ENCODE peak calls at places on chromosomes 11 and 22, in ten cellular contexts. One of them, this sample, is unnamed. For H3K9me3, the result is how much of the 10 kb centered on the place peaks cover.

GRCh38 chr11:62974848-62975522 is 9.8 kb downstream of the SLC22A6 start:
- DNase-seq in kidney: no peak
- DNase-seq in H9: peak
- DNase-seq in PC-3: peak
- DNase-seq in endothelial cell of umbilical vein: peak
- DNase-seq in IMR-90: no peak
- DNase-seq in fibroblast of lung: no peak
- DNase-seq in HepG2: peak
- DNase-seq in GM12878: no peak
- DNase-seq in mammary epithelial cell: no peak
- DNase-seq in this sample: peak

GRCh38 chr22:26568207-26568706 is 21.7 kb downstream of the TPST2 start:
- DNase-seq in fibroblast of lung: peak
- DNase-seq in endothelial cell of umbilical vein: peak
- DNase-seq in GM12878: no peak
- DNase-seq in kidney: peak
- DNase-seq in IMR-90: peak
- DNase-seq in HepG2: no peak
- DNase-seq in H9: peak
- DNase-seq in mammary epithelial cell: peak
- DNase-seq in PC-3: peak
- DNase-seq in this sample: peak

GRCh38 chr11:18314794-18315523 is 7.0 kb downstream of the HPS5 start:
- DNase-seq in HepG2: no peak
- DNase-seq in PC-3: no peak
- DNase-seq in fibroblast of lung: peak
- DNase-seq in IMR-90: no peak
- DNase-seq in endothelial cell of umbilical vein: no peak
- DNase-seq in mammary epithelial cell: no peak
- DNase-seq in H9: no peak
- DNase-seq in kidney: no peak
- DNase-seq in GM12878: no peak
- DNase-seq in this sample: no peak

GRCh38 chr11:129041611-129042018 is 98.9 kb upstream of the TP53AIP1 start:
- DNase-seq in IMR-90: peak
- DNase-seq in GM12878: no peak
- DNase-seq in kidney: no peak
- DNase-seq in PC-3: no peak
- DNase-seq in endothelial cell of umbilical vein: no peak
- DNase-seq in HepG2: no peak
- DNase-seq in H9: no peak
- DNase-seq in mammary epithelial cell: no peak
- DNase-seq in fibroblast of lung: peak
- DNase-seq in this sample: no peak

GRCh38 chr22:38257650-38258246 is 15.1 kb downstream of the TMEM184B start:
- DNase-seq in GM12878: no peak
- DNase-seq in fibroblast of lung: no peak
- DNase-seq in IMR-90: no peak
- DNase-seq in PC-3: peak
- DNase-seq in kidney: no peak
- DNase-seq in endothelial cell of umbilical vein: no peak
- DNase-seq in mammary epithelial cell: no peak
- DNase-seq in HepG2: no peak
- DNase-seq in H9: no peak
- DNase-seq in this sample: peak

GRCh38 chr11:123054301-123055065 is 7.5 kb downstream of the HSPA8 start:
- DNase-seq in HepG2: peak
- DNase-seq in IMR-90: peak
- DNase-seq in kidney: no peak
- DNase-seq in GM12878: no peak
- DNase-seq in mammary epithelial cell: peak
- DNase-seq in H9: peak
- DNase-seq in fibroblast of lung: peak
- DNase-seq in endothelial cell of umbilical vein: peak
- DNase-seq in PC-3: peak
- DNase-seq in this sample: peak

GRCh38 chr11:134272381-134273316 is 3.5 kb upstream of the GLB1L3 start:
- DNase-seq in mammary epithelial cell: no peak
- DNase-seq in IMR-90: peak
- DNase-seq in PC-3: no peak
- DNase-seq in endothelial cell of umbilical vein: no peak
- DNase-seq in GM12878: no peak
- DNase-seq in HepG2: peak
- DNase-seq in H9: peak
- DNase-seq in kidney: no peak
- DNase-seq in fibroblast of lung: no peak
- DNase-seq in this sample: peak

GRCh38 chr22:48874956-48875355 is 952.7 kb downstream of the BRD1 start:
- DNase-seq in mammary epithelial cell: no peak
- DNase-seq in fibroblast of lung: no peak
- DNase-seq in HepG2: no peak
- DNase-seq in H9: no peak
- DNase-seq in GM12878: no peak
- DNase-seq in kidney: no peak
- DNase-seq in IMR-90: no peak
- DNase-seq in PC-3: no peak
- DNase-seq in endothelial cell of umbilical vein: no peak
- DNase-seq in this sample: peak

GRCh38 chr11:124896821-124897391 is 759 bp downstream of the ROBO4 start:
- DNase-seq in IMR-90: no peak
- DNase-seq in H9: no peak
- DNase-seq in GM12878: no peak
- DNase-seq in kidney: no peak
- DNase-seq in fibroblast of lung: no peak
- DNase-seq in HepG2: no peak
- DNase-seq in endothelial cell of umbilical vein: no peak
- DNase-seq in mammary epithelial cell: no peak
- DNase-seq in PC-3: no peak
- DNase-seq in this sample: no peak

GRCh38 chr11:124896071-124896750 is 1.5 kb downstream of the ROBO4 start:
- DNase-seq in IMR-90: no peak
- DNase-seq in H9: no peak
- DNase-seq in GM12878: no peak
- DNase-seq in endothelial cell of umbilical vein: no peak
- DNase-seq in HepG2: no peak
- DNase-seq in PC-3: peak
- DNase-seq in kidney: no peak
- DNase-seq in mammary epithelial cell: no peak
- DNase-seq in fibroblast of lung: peak
- DNase-seq in this sample: no peak

GRCh38 chr11:124898711-124899110 is 1.0 kb upstream of the ROBO4 start:
- DNase-seq in HepG2: peak
- DNase-seq in GM12878: no peak
- DNase-seq in kidney: peak
- DNase-seq in IMR-90: no peak
- DNase-seq in mammary epithelial cell: no peak
- DNase-seq in H9: peak
- DNase-seq in endothelial cell of umbilical vein: peak
- DNase-seq in fibroblast of lung: no peak
- DNase-seq in PC-3: peak
- DNase-seq in this sample: peak

GRCh38 chr11:124899376-124900145 is 1.9 kb upstream of the ROBO4 start:
- DNase-seq in fibroblast of lung: no peak
- DNase-seq in HepG2: no peak
- DNase-seq in mammary epithelial cell: peak
- DNase-seq in endothelial cell of umbilical vein: peak
- DNase-seq in GM12878: no peak
- DNase-seq in H9: peak
- DNase-seq in IMR-90: no peak
- DNase-seq in kidney: no peak
- DNase-seq in PC-3: peak
- DNase-seq in this sample: peak

DNA sequence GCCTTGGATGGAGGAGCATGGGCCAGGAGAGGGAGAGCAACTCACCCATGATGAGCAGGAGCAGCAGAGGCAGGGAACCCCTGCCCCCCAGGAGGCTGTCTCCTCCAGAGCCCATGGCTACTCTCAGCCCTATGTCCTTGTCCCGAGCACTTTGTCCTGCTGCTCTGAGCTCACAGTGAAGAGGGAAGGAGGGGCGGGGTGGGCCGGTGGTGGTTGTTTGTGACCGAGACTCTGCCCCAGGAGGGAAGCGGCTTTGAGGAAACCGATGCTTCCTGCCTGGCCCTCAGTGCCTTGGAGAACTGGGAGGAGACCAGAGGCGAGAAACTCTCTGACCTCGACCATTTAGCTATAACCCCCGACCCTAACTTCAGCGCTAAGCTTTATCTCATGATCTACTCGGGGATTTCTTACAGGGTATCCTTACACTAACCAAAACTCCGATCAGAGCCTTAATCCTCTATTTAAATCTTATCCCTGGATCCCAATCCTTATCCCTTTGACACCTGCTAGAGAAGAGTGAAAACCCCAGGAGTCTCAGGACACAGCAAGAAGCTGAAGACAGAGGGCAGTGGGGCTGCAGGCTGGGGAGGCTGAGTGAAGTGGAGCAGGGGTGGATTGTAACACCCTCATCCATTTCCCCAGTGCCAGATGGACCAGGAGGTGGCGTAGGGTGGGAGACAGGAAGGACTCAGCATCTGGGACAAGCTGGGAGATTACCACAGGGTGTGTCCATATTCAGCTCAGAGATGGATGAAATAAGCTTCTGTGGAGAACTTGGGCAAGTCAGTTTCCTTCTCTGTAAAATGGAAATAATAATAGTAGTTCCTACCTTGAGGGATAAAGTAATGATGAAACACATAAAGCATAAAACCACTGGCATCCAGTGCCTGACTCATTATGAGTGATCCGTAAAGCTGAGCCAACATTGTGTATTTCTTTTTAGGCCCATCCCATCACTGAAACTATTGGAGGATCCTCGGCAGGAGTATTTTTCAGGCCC is at the start of gene ROBO4:
- DNase-seq in mammary epithelial cell: peak
- DNase-seq in IMR-90: peak
- DNase-seq in HepG2: peak
- DNase-seq in GM12878: no peak
- DNase-seq in endothelial cell of umbilical vein: peak
- DNase-seq in kidney: no peak
- DNase-seq in PC-3: peak
- DNase-seq in H9: peak
- DNase-seq in fibroblast of lung: peak
- DNase-seq in this sample: peak
- TF ChIP-seq CTCF in mammary epithelial cell: peak
- TF ChIP-seq CTCF in IMR-90: no peak
- TF ChIP-seq CTCF in HepG2: peak
- TF ChIP-seq CTCF in GM12878: no peak
- TF ChIP-seq CTCF in endothelial cell of umbilical vein: peak
- TF ChIP-seq CTCF in kidney: no peak
- TF ChIP-seq CTCF in PC-3: peak
- TF ChIP-seq CTCF in H9: no peak
- TF ChIP-seq CTCF in fibroblast of lung: no peak
- TF ChIP-seq CTCF in this sample: peak

DNA sequence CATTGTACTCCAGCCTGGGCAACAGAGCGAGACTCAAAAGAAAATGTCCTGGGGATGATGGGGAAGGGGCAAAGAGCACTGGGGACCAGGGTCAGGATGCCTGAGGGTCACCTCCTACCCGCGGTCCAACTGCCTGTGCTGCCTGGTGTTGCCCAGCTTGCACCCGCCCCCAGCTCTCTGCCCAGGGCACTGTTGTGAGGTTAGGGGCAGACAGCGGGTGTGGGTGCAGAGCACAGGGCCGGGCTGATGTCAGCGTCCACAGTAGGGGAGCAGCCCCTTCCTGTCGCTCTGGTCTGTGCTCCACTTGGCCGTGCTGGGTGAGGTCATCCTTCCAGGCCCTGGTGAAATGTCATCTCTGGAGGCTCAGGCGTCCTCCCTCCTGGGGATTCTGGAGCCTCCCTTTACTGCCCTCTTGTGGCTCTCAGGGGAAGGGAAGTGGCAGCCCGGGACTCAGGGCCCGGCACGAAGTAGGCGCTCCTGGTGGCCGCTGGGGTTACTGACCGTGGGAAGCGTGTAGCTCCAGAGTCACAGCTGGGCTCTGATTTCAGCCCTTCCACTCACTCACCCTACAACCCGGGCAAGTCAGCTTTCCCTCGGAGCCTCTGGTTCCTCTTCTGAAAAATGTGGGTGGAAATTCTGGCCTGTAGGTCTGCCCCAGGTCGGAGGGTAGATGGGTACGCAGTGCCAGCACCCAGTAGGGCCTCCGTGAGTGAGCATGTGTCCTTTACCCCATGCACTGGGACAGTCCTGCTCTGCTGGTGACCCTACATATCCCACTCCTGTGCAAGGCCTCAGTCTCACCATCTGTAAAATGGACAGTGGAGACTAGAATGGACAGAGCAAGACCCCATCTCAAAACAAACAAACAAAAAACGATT is 17.3 kb upstream of the PRR5 start:
- DNase-seq in PC-3: peak
- DNase-seq in GM12878: peak
- DNase-seq in H9: peak
- DNase-seq in endothelial cell of umbilical vein: peak
- DNase-seq in mammary epithelial cell: peak
- DNase-seq in kidney: peak
- DNase-seq in fibroblast of lung: peak
- DNase-seq in IMR-90: peak
- DNase-seq in HepG2: peak
- DNase-seq in this sample: peak
- H3K9ac ChIP-seq in PC-3: no peak
- H3K9ac ChIP-seq in GM12878: no peak
- H3K9ac ChIP-seq in H9: no peak
- H3K9ac ChIP-seq in endothelial cell of umbilical vein: no peak
- H3K9ac ChIP-seq in mammary epithelial cell: peak
- H3K9ac ChIP-seq in kidney: no peak
- H3K9ac ChIP-seq in fibroblast of lung: no peak
- H3K9ac ChIP-seq in IMR-90: no peak
- H3K9ac ChIP-seq in HepG2: peak
- H3K9ac ChIP-seq in this sample: no peak

GRCh38 chr11:1415631-1416030 is 25.9 kb downstream of the BRSK2 start:
- DNase-seq in GM12878: no peak
- DNase-seq in HepG2: no peak
- DNase-seq in kidney: no peak
- DNase-seq in fibroblast of lung: no peak
- DNase-seq in H9: no peak
- DNase-seq in endothelial cell of umbilical vein: no peak
- DNase-seq in mammary epithelial cell: no peak
- DNase-seq in IMR-90: no peak
- DNase-seq in PC-3: no peak
- DNase-seq in this sample: no peak
- H3K9me3 ChIP-seq in GM12878: under half
- H3K9me3 ChIP-seq in HepG2: under half
- H3K9me3 ChIP-seq in kidney: under half
- H3K9me3 ChIP-seq in fibroblast of lung: under half
- H3K9me3 ChIP-seq in H9: under half
- H3K9me3 ChIP-seq in endothelial cell of umbilical vein: under half
- H3K9me3 ChIP-seq in mammary epithelial cell: under half
- H3K9me3 ChIP-seq in IMR-90: under half
- H3K9me3 ChIP-seq in PC-3: under half
- H3K9me3 ChIP-seq in this sample: under half

GRCh38 chr11:68019486-68019885 is 9.4 kb downstream of the ALDH3B1 start:
- DNase-seq in IMR-90: no peak
- DNase-seq in HepG2: no peak
- DNase-seq in H9: no peak
- DNase-seq in kidney: no peak
- DNase-seq in endothelial cell of umbilical vein: no peak
- DNase-seq in mammary epithelial cell: no peak
- DNase-seq in PC-3: no peak
- DNase-seq in fibroblast of lung: no peak
- DNase-seq in GM12878: no peak
- DNase-seq in this sample: no peak

GRCh38 chr11:68021167-68021787 is 9.2 kb upstream of the NDUFS8 start:
- DNase-seq in kidney: peak
- DNase-seq in mammary epithelial cell: no peak
- DNase-seq in endothelial cell of umbilical vein: no peak
- DNase-seq in GM12878: no peak
- DNase-seq in HepG2: no peak
- DNase-seq in IMR-90: no peak
- DNase-seq in fibroblast of lung: no peak
- DNase-seq in H9: peak
- DNase-seq in PC-3: peak
- DNase-seq in this sample: peak

GRCh38 chr11:68018730-68019190 is 8.6 kb downstream of the ALDH3B1 start:
- DNase-seq in fibroblast of lung: no peak
- DNase-seq in kidney: no peak
- DNase-seq in mammary epithelial cell: no peak
- DNase-seq in HepG2: no peak
- DNase-seq in H9: no peak
- DNase-seq in endothelial cell of umbilical vein: no peak
- DNase-seq in IMR-90: no peak
- DNase-seq in GM12878: no peak
- DNase-seq in PC-3: no peak
- DNase-seq in this sample: no peak

GRCh38 chr11:68022531-68022930 is 8.0 kb upstream of the NDUFS8 start:
- DNase-seq in H9: no peak
- DNase-seq in GM12878: no peak
- DNase-seq in endothelial cell of umbilical vein: no peak
- DNase-seq in mammary epithelial cell: no peak
- DNase-seq in kidney: no peak
- DNase-seq in PC-3: no peak
- DNase-seq in HepG2: no peak
- DNase-seq in IMR-90: no peak
- DNase-seq in fibroblast of lung: no peak
- DNase-seq in this sample: no peak

DNA sequence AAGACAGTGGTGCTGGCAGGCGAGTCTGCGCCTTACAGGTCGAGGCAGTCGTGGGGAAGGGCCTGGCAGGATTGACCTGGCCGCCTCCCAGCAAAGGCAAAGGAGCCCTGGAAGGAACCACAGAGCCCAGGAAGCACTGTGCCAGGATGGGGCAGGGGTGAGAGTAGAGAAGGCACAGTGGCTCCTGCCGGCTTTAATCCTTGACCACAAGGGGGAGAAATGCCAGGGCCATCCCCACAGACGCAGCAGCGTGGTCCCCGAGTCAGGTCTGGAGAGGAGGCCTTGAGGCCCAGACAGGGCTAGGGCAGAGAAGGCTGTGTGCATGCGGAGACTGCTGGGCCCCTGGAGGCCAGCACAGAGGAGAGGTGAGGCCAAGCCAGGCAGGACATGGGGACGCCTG is 9.9 kb upstream of the NDUFS8 start:
- DNase-seq in PC-3: peak
- DNase-seq in HepG2: no peak
- DNase-seq in GM12878: no peak
- DNase-seq in kidney: no peak
- DNase-seq in endothelial cell of umbilical vein: peak
- DNase-seq in H9: peak
- DNase-seq in fibroblast of lung: no peak
- DNase-seq in mammary epithelial cell: no peak
- DNase-seq in IMR-90: peak
- DNase-seq in this sample: peak
- TF ChIP-seq CTCF in PC-3: peak
- TF ChIP-seq CTCF in HepG2: peak
- TF ChIP-seq CTCF in GM12878: no peak
- TF ChIP-seq CTCF in kidney: no peak
- TF ChIP-seq CTCF in endothelial cell of umbilical vein: peak
- TF ChIP-seq CTCF in H9: peak
- TF ChIP-seq CTCF in fibroblast of lung: peak
- TF ChIP-seq CTCF in mammary epithelial cell: peak
- TF ChIP-seq CTCF in IMR-90: peak
- TF ChIP-seq CTCF in this sample: peak